ENCODE peak calls at places on chromosome 17, in seven cellular contexts. Y, M, T, J, Z, B and K are unnamed samples. For H3K4me1, the result is how much of the 10 kb centered on the place peaks cover.

GRCh38 chr17:81607431-81607830 is 29.5 kb downstream of the NPLOC4 start:
- DNase-seq in Y (no peak), M (no peak), T (no peak), J (no peak), Z (no peak), B (no peak), K (no peak)

GRCh38 chr17:81740395-81740961 is 28.4 kb downstream of the SLC25A10 start:
- DNase-seq in Y (no peak), M (no peak), T (no peak), J (no peak), Z (no peak), B (no peak), K (peak)

GRCh38 chr17:79859676-79860615 is 20.7 kb upstream of the CBX4 start:
- DNase-seq in Y (no peak), M (no peak), T (no peak), J (no peak), Z (no peak), B (no peak), K (no peak)

GRCh38 chr17:37305406-37305905 is 70.3 kb upstream of the C17orf78 start:
- DNase-seq in Y (no peak), M (no peak), T (no peak), J (no peak), Z (no peak), B (no peak), K (no peak)

GRCh38 chr17:66667090-66667489 is 167.8 kb upstream of the CACNG5 start:
- DNase-seq in Y (no peak), M (no peak), T (no peak), J (no peak), Z (no peak), B (no peak), K (no peak)

GRCh38 chr17:19003543-19003965 is 1.0 kb downstream of the FAM83G start:
- DNase-seq in Y (no peak), M (peak), T (peak), J (no peak), Z (no peak), B (no peak), K (no peak)

GRCh38 chr17:38982858-38983746 is 15.9 kb upstream of the FBXO47 start:
- DNase-seq in Y (peak), M (peak), T (no peak), J (peak), Z (no peak), B (peak), K (no peak)

GRCh38 chr17:40322417-40323315 is 13.7 kb downstream of the RARA start:
- DNase-seq in Y (no peak), M (peak), T (peak), J (peak), Z (no peak), B (peak), K (no peak)

GRCh38 chr17:63950940-63951907 is 19.1 kb upstream of the CD79B start:
- DNase-seq in Y (peak), M (no peak), T (no peak), J (peak), Z (no peak), B (peak), K (peak)

GRCh38 chr17:19004601-19005441 is at the start of gene FAM83G:
- DNase-seq in Y (peak), M (peak), T (peak), J (peak), Z (peak), B (peak), K (peak)

GRCh38 chr17:32256012-32256694 is 9.5 kb upstream of the RHBDL3 start:
- DNase-seq in Y (no peak), M (no peak), T (no peak), J (no peak), Z (no peak), B (no peak), K (no peak)

GRCh38 chr17:69539781-69540319 is 125.4 kb downstream of the MAP2K6 start:
- DNase-seq in Y (no peak), M (no peak), T (no peak), J (no peak), Z (no peak), B (no peak), K (no peak)

GRCh38 chr17:31564883-31565297 is 173.4 kb downstream of the RAB11FIP4 start:
- DNase-seq in Y (peak), M (peak), T (no peak), J (no peak), Z (no peak), B (no peak), K (no peak)

GRCh38 chr17:60969500-60970037 is 291.9 kb downstream of the BCAS3 start:
- DNase-seq in Y (no peak), M (no peak), T (no peak), J (no peak), Z (no peak), B (no peak), K (no peak)

GRCh38 chr17:21034350-21035235 is 8.2 kb downstream of the USP22 start:
- DNase-seq in Y (no peak), M (no peak), T (peak), J (no peak), Z (no peak), B (no peak), K (no peak)

GRCh38 chr17:15490634-15491261 is 23.3 kb upstream of the CDRT4 start:
- DNase-seq in Y (no peak), M (peak), T (peak), J (no peak), Z (peak), B (no peak), K (no peak)

GRCh38 chr17:72687941-72688340 is 404.5 kb downstream of the SLC39A11 start:
- DNase-seq in Y (no peak), M (no peak), T (no peak), J (no peak), Z (no peak), B (no peak), K (no peak)

GRCh38 chr17:40961586-40961985 is 5.2 kb downstream of the KRT39 start:
- DNase-seq in Y (no peak), M (no peak), T (no peak), J (no peak), Z (no peak), B (no peak), K (no peak)

GRCh38 chr17:51371732-51372151 is 111.4 kb downstream of the UTP18 start:
- DNase-seq in Y (peak), M (no peak), T (peak), J (no peak), Z (no peak), B (peak), K (no peak)

GRCh38 chr17:6462692-6463091 is 18.4 kb downstream of the PIMREG start:
- DNase-seq in Y (no peak), M (no peak), T (no peak), J (no peak), Z (no peak), B (no peak), K (no peak)

GRCh38 chr17:50619489-50619888 is 15.2 kb upstream of the ABCC3 start:
- DNase-seq in Y (no peak), M (no peak), T (no peak), J (no peak), Z (no peak), B (no peak), K (no peak)

GRCh38 chr17:21814776-21815175 is 122.5 kb downstream of the KCNJ18 start:
- DNase-seq in Y (no peak), M (no peak), T (no peak), J (no peak), Z (no peak), B (no peak), K (no peak)

GRCh38 chr17:8935194-8935593 is 30.3 kb downstream of the PIK3R5 start:
- DNase-seq in Y (no peak), M (no peak), T (no peak), J (no peak), Z (no peak), B (no peak), K (peak)

GRCh38 chr17:50166518-50167181 is 845 bp downstream of the SGCA start:
- DNase-seq in Y (no peak), M (no peak), T (no peak), J (no peak), Z (no peak), B (no peak), K (no peak)

GRCh38 chr17:83199500-83200201 is 120.2 kb downstream of the METRNL start:
- DNase-seq in Y (peak), M (peak), T (peak), J (peak), Z (peak), B (no peak), K (peak)

GRCh38 chr17:81119223-81120148 is 45.8 kb upstream of the PVALEF start:
- DNase-seq in Y (peak), M (peak), T (peak), J (peak), Z (peak), B (peak), K (peak)

GRCh38 chr17:8922451-8922850 is 43.1 kb downstream of the PIK3R5 start:
- DNase-seq in Y (no peak), M (no peak), T (no peak), J (no peak), Z (no peak), B (no peak), K (no peak)

GRCh38 chr17:62681061-62681938 is 53.8 kb downstream of the MRC2 start:
- DNase-seq in Y (no peak), M (no peak), T (no peak), J (no peak), Z (no peak), B (no peak), K (no peak)

GRCh38 chr17:32158870-32159585 is 16.7 kb downstream of the RHOT1 start:
- DNase-seq in Y (no peak), M (no peak), T (no peak), J (no peak), Z (no peak), B (no peak), K (peak)

GRCh38 chr17:3282901-3283300 is 15.3 kb downstream of the OR3A1 start:
- DNase-seq in Y (no peak), M (no peak), T (no peak), J (no peak), Z (no peak), B (no peak), K (no peak)

GRCh38 chr17:27321372-27321771 is 27.5 kb downstream of the WSB1 start:
- DNase-seq in Y (no peak), M (no peak), T (no peak), J (no peak), Z (no peak), B (no peak), K (no peak)

GRCh38 chr17:27318228-27318627 is 24.3 kb downstream of the WSB1 start:
- DNase-seq in Y (no peak), M (no peak), T (no peak), J (no peak), Z (no peak), B (no peak), K (no peak)

GRCh38 chr17:27318633-27319032 is 24.7 kb downstream of the WSB1 start:
- DNase-seq in Y (no peak), M (no peak), T (no peak), J (no peak), Z (no peak), B (no peak), K (no peak)

GRCh38 chr17:27320222-27320560 is 26.3 kb downstream of the WSB1 start:
- DNase-seq in Y (no peak), M (no peak), T (no peak), J (no peak), Z (no peak), B (no peak), K (no peak)

GRCh38 chr17:27319536-27320221 is 25.8 kb downstream of the WSB1 start:
- DNase-seq in Y (peak), M (peak), T (peak), J (peak), Z (no peak), B (no peak), K (no peak)
- H3K4me1 ChIP-seq in Y (under half), M (under half), T (under half), J (half or more), Z (under half), B (under half), K (under half)

GRCh38 chr17:59565171-59565958 is at the start of gene DHX40:
- DNase-seq in Y (peak), M (peak), T (peak), J (peak), Z (peak), B (peak), K (peak)
- TF ChIP-seq POLR2A in Y (peak), M (peak), T (peak), J (no peak), Z (peak), B (peak), K (no peak)

GRCh38 chr17:74212913-74213791 is at the start of gene TTYH2:
- DNase-seq in Y (peak), M (peak), T (peak), J (peak), Z (peak), B (peak), K (peak)

GRCh38 chr17:74210191-74211140 is 2.9 kb upstream of the TTYH2 start:
- DNase-seq in Y (peak), M (peak), T (peak), J (peak), Z (peak), B (peak), K (peak)

GRCh38 chr17:74212262-74212912 is 984 bp upstream of the TTYH2 start:
- DNase-seq in Y (peak), M (no peak), T (peak), J (no peak), Z (no peak), B (no peak), K (no peak)

GRCh38 chr17:74211929-74212261 is 1.5 kb upstream of the TTYH2 start:
- DNase-seq in Y (no peak), M (no peak), T (no peak), J (no peak), Z (no peak), B (no peak), K (no peak)

DNA sequence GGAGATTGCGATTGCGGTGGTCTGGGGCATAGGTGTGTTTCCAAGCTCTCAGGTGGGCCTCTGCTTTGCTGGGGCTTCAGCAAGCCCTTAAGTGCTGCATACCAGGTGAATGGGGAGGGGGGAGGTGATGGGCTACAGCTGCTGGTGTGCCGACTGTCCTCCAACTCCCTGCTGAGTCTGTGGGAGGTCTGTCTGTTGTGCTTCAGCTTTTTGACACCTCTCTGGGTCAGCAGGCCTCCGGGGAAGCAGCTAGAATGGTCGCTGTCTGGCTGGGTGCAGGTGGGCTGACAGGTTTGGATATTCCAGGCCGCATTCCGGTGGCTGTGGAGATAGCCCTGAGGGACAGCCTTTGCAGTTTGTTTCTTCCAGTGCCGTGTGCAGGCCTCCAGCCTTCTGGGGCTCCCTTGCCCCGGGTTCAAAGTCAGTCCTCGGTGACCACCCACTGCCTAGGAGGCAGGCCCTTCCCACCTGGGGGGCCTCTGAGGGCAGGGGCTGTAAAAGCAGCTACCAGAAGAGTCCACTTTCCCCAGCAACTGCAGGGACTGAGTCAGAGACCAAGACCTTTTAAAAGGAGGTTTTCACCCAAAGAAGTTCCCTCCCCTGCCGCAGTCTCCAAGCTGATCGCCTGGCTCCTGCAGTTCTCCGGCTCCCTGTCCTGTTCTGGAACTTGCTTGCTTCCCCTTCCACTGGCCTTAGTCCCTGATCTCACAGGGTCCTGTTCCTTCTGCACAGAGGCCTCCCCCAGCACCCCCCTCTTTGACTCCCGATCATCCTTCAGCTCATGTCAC is 2.0 kb upstream of the TTYH2 start:
- DNase-seq in Y (no peak), M (no peak), T (peak), J (no peak), Z (no peak), B (no peak), K (no peak)
- H3K4me1 ChIP-seq in Y (half or more), M (under half), T (under half), J (half or more), Z (under half), B (under half), K (half or more)

GRCh38 chr17:44093231-44093900 is 22.8 kb downstream of the G6PC3 start:
- DNase-seq in Y (no peak), M (no peak), T (no peak), J (no peak), Z (no peak), B (no peak), K (peak)

GRCh38 chr17:44094701-44095387 is 24.3 kb downstream of the G6PC3 start:
- DNase-seq in Y (no peak), M (no peak), T (no peak), J (no peak), Z (no peak), B (no peak), K (no peak)

GRCh38 chr17:44088254-44088653 is 17.7 kb downstream of the G6PC3 start:
- DNase-seq in Y (no peak), M (no peak), T (no peak), J (no peak), Z (no peak), B (no peak), K (no peak)

GRCh38 chr17:44092051-44092450 is 21.5 kb downstream of the G6PC3 start:
- DNase-seq in Y (no peak), M (no peak), T (no peak), J (no peak), Z (no peak), B (no peak), K (no peak)

GRCh38 chr17:44091200-44091997 is 20.9 kb downstream of the G6PC3 start:
- DNase-seq in Y (no peak), M (no peak), T (no peak), J (no peak), Z (no peak), B (no peak), K (no peak)
- TF ChIP-seq POLR2A in Y (no peak), M (no peak), T (no peak), J (no peak), Z (no peak), B (no peak), K (no peak)

DNA sequence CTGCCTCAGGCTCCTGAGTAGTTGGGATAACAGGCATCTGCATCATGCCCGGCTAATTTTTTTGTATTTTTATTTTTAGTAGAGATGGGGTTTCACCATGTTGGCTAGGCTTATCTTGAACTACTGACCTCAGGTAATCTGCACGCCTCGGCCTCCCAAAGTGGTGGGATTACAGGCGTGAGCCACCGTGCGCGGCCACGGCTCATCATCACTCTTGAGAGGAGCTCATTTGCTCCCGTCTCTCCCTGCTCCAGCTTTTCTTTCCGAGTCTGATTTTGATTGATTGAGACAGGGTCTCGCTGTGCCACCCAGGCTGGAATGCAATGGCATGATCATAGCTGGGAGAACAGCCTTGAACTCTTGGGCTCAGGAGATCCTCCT is 12.6 kb downstream of the PGS1 start:
- DNase-seq in Y (no peak), M (no peak), T (no peak), J (no peak), Z (no peak), B (no peak), K (no peak)
- H3K4me1 ChIP-seq in Y (under half), M (under half), T (half or more), J (half or more), Z (under half), B (under half), K (half or more)

GRCh38 chr17:75927286-75927922 is 13.4 kb downstream of the FBF1 start:
- DNase-seq in Y (no peak), M (no peak), T (no peak), J (peak), Z (no peak), B (peak), K (no peak)

GRCh38 chr17:75925912-75926311 is 14.9 kb downstream of the FBF1 start:
- DNase-seq in Y (no peak), M (no peak), T (no peak), J (no peak), Z (no peak), B (no peak), K (no peak)

GRCh38 chr17:75922173-75922961 is 17.7 kb upstream of the MRPL38 start:
- DNase-seq in Y (no peak), M (no peak), T (no peak), J (no peak), Z (no peak), B (no peak), K (no peak)

GRCh38 chr17:75922963-75923874 is 17.6 kb downstream of the FBF1 start:
- DNase-seq in Y (no peak), M (no peak), T (no peak), J (no peak), Z (no peak), B (no peak), K (no peak)

DNA sequence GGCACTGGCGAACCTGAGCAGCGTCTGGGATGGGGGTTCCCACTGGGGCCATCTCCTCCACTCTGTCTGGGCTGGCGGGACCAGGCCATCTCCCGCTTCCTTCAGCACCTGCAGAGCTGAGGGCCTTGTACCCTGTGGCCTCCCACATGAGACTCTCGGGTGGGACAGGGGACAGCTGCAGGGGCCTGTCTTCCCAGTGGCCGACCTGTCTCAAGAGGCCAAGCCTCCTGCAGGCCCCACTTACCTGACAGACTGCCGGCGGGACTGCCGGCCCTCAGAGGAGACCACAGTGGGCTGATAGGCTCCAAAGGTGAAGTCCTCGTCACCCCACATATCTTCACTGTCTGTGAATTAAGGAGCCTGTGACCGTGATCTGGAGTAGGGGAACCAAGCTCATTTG is 15.7 kb downstream of the FBF1 start:
- DNase-seq in Y (no peak), M (no peak), T (no peak), J (no peak), Z (no peak), B (no peak), K (peak)
- TF ChIP-seq POLR2A in Y (no peak), M (no peak), T (no peak), J (no peak), Z (no peak), B (no peak), K (no peak)

GRCh38 chr17:17693955-17694228 is 12.6 kb downstream of the RAI1 start:
- DNase-seq in Y (no peak), M (no peak), T (no peak), J (no peak), Z (no peak), B (no peak), K (no peak)

GRCh38 chr17:17694229-17695081 is 13.2 kb downstream of the RAI1 start:
- DNase-seq in Y (peak), M (peak), T (peak), J (peak), Z (peak), B (peak), K (peak)

GRCh38 chr17:17691468-17692263 is 10.4 kb downstream of the RAI1 start:
- DNase-seq in Y (no peak), M (no peak), T (no peak), J (peak), Z (no peak), B (no peak), K (no peak)

GRCh38 chr17:17693253-17693954 is 12.1 kb downstream of the RAI1 start:
- DNase-seq in Y (peak), M (peak), T (peak), J (peak), Z (no peak), B (no peak), K (peak)

GRCh38 chr17:17692353-17693252 is 11.3 kb downstream of the RAI1 start:
- DNase-seq in Y (no peak), M (no peak), T (peak), J (no peak), Z (no peak), B (no peak), K (no peak)
- H3K4me1 ChIP-seq in Y (half or more), M (under half), T (half or more), J (half or more), Z (under half), B (half or more), K (under half)

GRCh38 chr17:2041561-2042354 is at the start of gene OVCA2:
- DNase-seq in Y (peak), M (peak), T (peak), J (peak), Z (peak), B (peak), K (peak)
- TF ChIP-seq POLR2A in Y (peak), M (peak), T (peak), J (no peak), Z (peak), B (peak), K (peak)